ENCODE peak calls at places on chromosomes 11 and 22, in nine cellular contexts. One of them, this sample, is unnamed.

GRCh38 chr11:35667257-35667656 is 4.7 kb downstream of the TRIM44 start:
- DNase-seq in lower lobe of right lung: no peak
- DNase-seq in AG04449: no peak
- DNase-seq in RWPE2: no peak
- DNase-seq in uterus: no peak
- DNase-seq in psoas muscle: no peak
- DNase-seq in epithelial cell of esophagus: no peak
- DNase-seq in HFFc6: no peak
- DNase-seq in PC-3: no peak
- DNase-seq in this sample: no peak

GRCh38 chr11:40295466-40295865 is 1164.0 kb downstream of the LRRC4C start:
- DNase-seq in HFFc6: no peak
- DNase-seq in uterus: no peak
- DNase-seq in AG04449: no peak
- DNase-seq in lower lobe of right lung: no peak
- DNase-seq in PC-3: no peak
- DNase-seq in RWPE2: no peak
- DNase-seq in epithelial cell of esophagus: peak
- DNase-seq in psoas muscle: no peak
- DNase-seq in this sample: no peak

GRCh38 chr11:6629892-6630631 is 10.8 kb upstream of the TPP1 start:
- DNase-seq in lower lobe of right lung: no peak
- DNase-seq in psoas muscle: no peak
- DNase-seq in HFFc6: no peak
- DNase-seq in RWPE2: no peak
- DNase-seq in uterus: no peak
- DNase-seq in epithelial cell of esophagus: peak
- DNase-seq in PC-3: no peak
- DNase-seq in AG04449: no peak
- DNase-seq in this sample: no peak

GRCh38 chr11:111441443-111441842 is 62.4 kb upstream of the POU2AF1 start:
- DNase-seq in AG04449: no peak
- DNase-seq in HFFc6: peak
- DNase-seq in epithelial cell of esophagus: peak
- DNase-seq in PC-3: peak
- DNase-seq in uterus: no peak
- DNase-seq in psoas muscle: no peak
- DNase-seq in lower lobe of right lung: no peak
- DNase-seq in RWPE2: no peak
- DNase-seq in this sample: no peak

GRCh38 chr22:49017769-49018330 is 809.8 kb downstream of the BRD1 start:
- DNase-seq in RWPE2: no peak
- DNase-seq in PC-3: no peak
- DNase-seq in lower lobe of right lung: no peak
- DNase-seq in HFFc6: no peak
- DNase-seq in AG04449: no peak
- DNase-seq in psoas muscle: no peak
- DNase-seq in epithelial cell of esophagus: no peak
- DNase-seq in uterus: no peak
- DNase-seq in this sample: no peak

GRCh38 chr11:74004694-74005615 is 3.9 kb downstream of the UCP3 start:
- DNase-seq in epithelial cell of esophagus: no peak
- DNase-seq in psoas muscle: no peak
- DNase-seq in PC-3: no peak
- DNase-seq in lower lobe of right lung: no peak
- DNase-seq in HFFc6: no peak
- DNase-seq in RWPE2: no peak
- DNase-seq in uterus: no peak
- DNase-seq in AG04449: no peak
- DNase-seq in this sample: peak

GRCh38 chr22:32584650-32585049 is 110.0 kb downstream of the FBXO7 start:
- DNase-seq in lower lobe of right lung: no peak
- DNase-seq in uterus: no peak
- DNase-seq in HFFc6: peak
- DNase-seq in AG04449: no peak
- DNase-seq in psoas muscle: no peak
- DNase-seq in epithelial cell of esophagus: no peak
- DNase-seq in PC-3: no peak
- DNase-seq in RWPE2: no peak
- DNase-seq in this sample: no peak

GRCh38 chr11:126345759-126346585 is 9.5 kb upstream of the ST3GAL4 start:
- DNase-seq in uterus: peak
- DNase-seq in epithelial cell of esophagus: peak
- DNase-seq in PC-3: peak
- DNase-seq in HFFc6: peak
- DNase-seq in lower lobe of right lung: no peak
- DNase-seq in psoas muscle: peak
- DNase-seq in AG04449: no peak
- DNase-seq in RWPE2: peak
- DNase-seq in this sample: no peak

GRCh38 chr11:84691830-84692229 is 935.3 kb downstream of the DLG2 start:
- DNase-seq in uterus: no peak
- DNase-seq in RWPE2: no peak
- DNase-seq in PC-3: no peak
- DNase-seq in AG04449: no peak
- DNase-seq in HFFc6: no peak
- DNase-seq in psoas muscle: no peak
- DNase-seq in lower lobe of right lung: no peak
- DNase-seq in epithelial cell of esophagus: no peak
- DNase-seq in this sample: no peak

GRCh38 chr11:64136767-64137166 is 29.1 kb downstream of the MACROD1 start:
- DNase-seq in uterus: no peak
- DNase-seq in RWPE2: peak
- DNase-seq in HFFc6: no peak
- DNase-seq in lower lobe of right lung: no peak
- DNase-seq in AG04449: no peak
- DNase-seq in psoas muscle: no peak
- DNase-seq in epithelial cell of esophagus: no peak
- DNase-seq in PC-3: no peak
- DNase-seq in this sample: no peak

GRCh38 chr22:50272103-50272782 is 2.1 kb upstream of the MAPK11 start:
- DNase-seq in uterus: no peak
- DNase-seq in psoas muscle: no peak
- DNase-seq in AG04449: no peak
- DNase-seq in lower lobe of right lung: no peak
- DNase-seq in epithelial cell of esophagus: no peak
- DNase-seq in RWPE2: no peak
- DNase-seq in PC-3: no peak
- DNase-seq in HFFc6: no peak
- DNase-seq in this sample: no peak

GRCh38 chr22:50271011-50271394 is 823 bp upstream of the MAPK11 start:
- DNase-seq in RWPE2: no peak
- DNase-seq in HFFc6: no peak
- DNase-seq in psoas muscle: no peak
- DNase-seq in lower lobe of right lung: no peak
- DNase-seq in epithelial cell of esophagus: no peak
- DNase-seq in PC-3: no peak
- DNase-seq in uterus: no peak
- DNase-seq in AG04449: no peak
- DNase-seq in this sample: no peak

GRCh38 chr22:50270302-50271010 is at the start of gene MAPK11:
- DNase-seq in uterus: peak
- DNase-seq in PC-3: peak
- DNase-seq in AG04449: no peak
- DNase-seq in epithelial cell of esophagus: peak
- DNase-seq in lower lobe of right lung: peak
- DNase-seq in RWPE2: no peak
- DNase-seq in HFFc6: peak
- DNase-seq in psoas muscle: peak
- DNase-seq in this sample: peak

GRCh38 chr22:50269573-50270301 is 443 bp downstream of the MAPK11 start:
- DNase-seq in uterus: peak
- DNase-seq in lower lobe of right lung: no peak
- DNase-seq in PC-3: peak
- DNase-seq in psoas muscle: no peak
- DNase-seq in HFFc6: no peak
- DNase-seq in AG04449: no peak
- DNase-seq in RWPE2: no peak
- DNase-seq in epithelial cell of esophagus: peak
- DNase-seq in this sample: no peak

GRCh38 chr22:50271519-50271970 is 1.4 kb upstream of the MAPK11 start:
- DNase-seq in psoas muscle: peak
- DNase-seq in epithelial cell of esophagus: peak
- DNase-seq in HFFc6: no peak
- DNase-seq in uterus: peak
- DNase-seq in PC-3: peak
- DNase-seq in lower lobe of right lung: no peak
- DNase-seq in AG04449: no peak
- DNase-seq in RWPE2: no peak
- DNase-seq in this sample: no peak
- TF ChIP-seq CTCF in psoas muscle: no peak
- TF ChIP-seq CTCF in epithelial cell of esophagus: no peak
- TF ChIP-seq CTCF in HFFc6: peak
- TF ChIP-seq CTCF in uterus: peak
- TF ChIP-seq CTCF in PC-3: no peak
- TF ChIP-seq CTCF in lower lobe of right lung: peak
- TF ChIP-seq CTCF in AG04449: peak
- TF ChIP-seq CTCF in RWPE2: peak
- TF ChIP-seq CTCF in this sample: no peak

GRCh38 chr11:8688414-8689362 is 6.1 kb downstream of the RPL27A start:
- DNase-seq in AG04449: peak
- DNase-seq in HFFc6: peak
- DNase-seq in lower lobe of right lung: peak
- DNase-seq in uterus: peak
- DNase-seq in PC-3: peak
- DNase-seq in epithelial cell of esophagus: peak
- DNase-seq in RWPE2: peak
- DNase-seq in psoas muscle: peak
- DNase-seq in this sample: peak
- TF ChIP-seq CTCF in AG04449: no peak
- TF ChIP-seq CTCF in HFFc6: peak
- TF ChIP-seq CTCF in lower lobe of right lung: no peak
- TF ChIP-seq CTCF in uterus: peak
- TF ChIP-seq CTCF in PC-3: peak
- TF ChIP-seq CTCF in epithelial cell of esophagus: no peak
- TF ChIP-seq CTCF in RWPE2: peak
- TF ChIP-seq CTCF in psoas muscle: peak
- TF ChIP-seq CTCF in this sample: no peak

DNA sequence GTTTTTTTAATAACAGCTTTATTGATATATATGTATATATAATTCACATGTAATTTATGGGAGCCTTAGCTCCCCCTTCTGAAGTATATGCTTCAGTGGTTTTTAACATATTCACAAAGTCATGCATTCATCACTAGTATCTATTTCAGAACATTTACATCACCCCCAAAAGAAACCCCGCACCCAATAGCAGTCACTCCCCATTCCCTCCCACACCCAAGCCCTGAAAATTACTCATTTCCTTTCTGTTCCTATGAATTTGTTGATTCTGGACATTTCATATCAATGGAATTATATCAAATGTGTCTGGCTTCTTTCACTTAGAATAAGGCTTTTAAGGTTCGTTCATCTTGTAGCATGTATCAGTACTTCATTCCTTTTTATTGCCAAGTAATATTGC is 35.6 kb upstream of the SYT7 start:
- DNase-seq in RWPE2: no peak
- DNase-seq in AG04449: no peak
- DNase-seq in psoas muscle: no peak
- DNase-seq in uterus: no peak
- DNase-seq in PC-3: peak
- DNase-seq in lower lobe of right lung: no peak
- DNase-seq in HFFc6: no peak
- DNase-seq in epithelial cell of esophagus: peak
- DNase-seq in this sample: no peak
- TF ChIP-seq CTCF in RWPE2: peak
- TF ChIP-seq CTCF in AG04449: no peak
- TF ChIP-seq CTCF in psoas muscle: no peak
- TF ChIP-seq CTCF in uterus: no peak
- TF ChIP-seq CTCF in PC-3: no peak
- TF ChIP-seq CTCF in lower lobe of right lung: no peak
- TF ChIP-seq CTCF in HFFc6: no peak
- TF ChIP-seq CTCF in epithelial cell of esophagus: no peak
- TF ChIP-seq CTCF in this sample: no peak

GRCh38 chr11:96310236-96310635 is 32.8 kb downstream of the MAML2 start:
- DNase-seq in epithelial cell of esophagus: no peak
- DNase-seq in PC-3: no peak
- DNase-seq in RWPE2: no peak
- DNase-seq in uterus: no peak
- DNase-seq in psoas muscle: no peak
- DNase-seq in lower lobe of right lung: no peak
- DNase-seq in HFFc6: no peak
- DNase-seq in AG04449: no peak
- DNase-seq in this sample: no peak

GRCh38 chr11:96311120-96311568 is 31.9 kb downstream of the MAML2 start:
- DNase-seq in psoas muscle: no peak
- DNase-seq in lower lobe of right lung: no peak
- DNase-seq in PC-3: peak
- DNase-seq in HFFc6: peak
- DNase-seq in RWPE2: no peak
- DNase-seq in epithelial cell of esophagus: no peak
- DNase-seq in AG04449: peak
- DNase-seq in uterus: no peak
- DNase-seq in this sample: no peak

GRCh38 chr11:96315476-96315875 is 27.5 kb downstream of the MAML2 start:
- DNase-seq in psoas muscle: no peak
- DNase-seq in epithelial cell of esophagus: no peak
- DNase-seq in PC-3: peak
- DNase-seq in uterus: no peak
- DNase-seq in RWPE2: no peak
- DNase-seq in HFFc6: no peak
- DNase-seq in AG04449: no peak
- DNase-seq in lower lobe of right lung: no peak
- DNase-seq in this sample: no peak

GRCh38 chr11:96314326-96315050 is 28.5 kb downstream of the MAML2 start:
- DNase-seq in uterus: no peak
- DNase-seq in epithelial cell of esophagus: peak
- DNase-seq in AG04449: no peak
- DNase-seq in HFFc6: peak
- DNase-seq in PC-3: peak
- DNase-seq in lower lobe of right lung: peak
- DNase-seq in psoas muscle: no peak
- DNase-seq in RWPE2: no peak
- DNase-seq in this sample: no peak

GRCh38 chr11:96313163-96313562 is 29.8 kb downstream of the MAML2 start:
- DNase-seq in epithelial cell of esophagus: no peak
- DNase-seq in uterus: no peak
- DNase-seq in lower lobe of right lung: no peak
- DNase-seq in HFFc6: no peak
- DNase-seq in AG04449: no peak
- DNase-seq in PC-3: no peak
- DNase-seq in RWPE2: no peak
- DNase-seq in psoas muscle: no peak
- DNase-seq in this sample: no peak
- TF ChIP-seq CTCF in epithelial cell of esophagus: no peak
- TF ChIP-seq CTCF in uterus: no peak
- TF ChIP-seq CTCF in lower lobe of right lung: no peak
- TF ChIP-seq CTCF in HFFc6: no peak
- TF ChIP-seq CTCF in AG04449: no peak
- TF ChIP-seq CTCF in PC-3: no peak
- TF ChIP-seq CTCF in RWPE2: no peak
- TF ChIP-seq CTCF in psoas muscle: no peak
- TF ChIP-seq CTCF in this sample: no peak

GRCh38 chr22:43828711-43829447 is 16.8 kb upstream of the EFCAB6 start:
- DNase-seq in epithelial cell of esophagus: no peak
- DNase-seq in RWPE2: no peak
- DNase-seq in uterus: peak
- DNase-seq in psoas muscle: peak
- DNase-seq in PC-3: no peak
- DNase-seq in HFFc6: no peak
- DNase-seq in AG04449: no peak
- DNase-seq in lower lobe of right lung: peak
- DNase-seq in this sample: no peak
- TF ChIP-seq CTCF in epithelial cell of esophagus: no peak
- TF ChIP-seq CTCF in RWPE2: no peak
- TF ChIP-seq CTCF in uterus: no peak
- TF ChIP-seq CTCF in psoas muscle: peak
- TF ChIP-seq CTCF in PC-3: no peak
- TF ChIP-seq CTCF in HFFc6: peak
- TF ChIP-seq CTCF in AG04449: no peak
- TF ChIP-seq CTCF in lower lobe of right lung: no peak
- TF ChIP-seq CTCF in this sample: no peak